ENCODE peak calls at places on chromosome 11, in eight cellular contexts. Q, W, F, N, Y, J, U and O are unnamed samples.

GRCh38 chr11:35235944-35236666 is 97.1 kb downstream of the CD44 start:
- DNase-seq in N (no peak), J (peak; percentile 28), W (no peak), U (peak; percentile 24), Y (no peak), F (peak; percentile 99), Q (no peak), O (no peak)

GRCh38 chr11:64850979-64851567 is 6.6 kb upstream of the CDC42BPG start:
- DNase-seq in N (no peak), F (peak; percentile 49), U (no peak), W (no peak), Y (no peak), Q (no peak), J (no peak), O (no peak)

GRCh38 chr11:22920939-22921565 is 60.8 kb upstream of the CCDC179 start:
- DNase-seq in U (peak; percentile 8), F (peak; percentile 66), J (no peak), Q (no peak), N (peak; percentile 42), Y (peak; percentile 46), W (peak; percentile 42), O (no peak)

GRCh38 chr11:125071408-125071807 is 8.3 kb downstream of the SLC37A2 start:
- DNase-seq in F (peak; percentile 66), W (no peak), Y (no peak), U (no peak), N (no peak), Q (no peak), J (no peak), O (no peak)

GRCh38 chr11:114914231-114915005 is 236.1 kb downstream of the NXPE2 start:
- DNase-seq in F (no peak), W (no peak), Q (no peak), U (no peak), N (no peak), J (no peak), Y (no peak), O (no peak)

GRCh38 chr11:123454060-123454651 is 24.1 kb downstream of the GRAMD1B start:
- DNase-seq in Q (no peak), N (no peak), F (peak; percentile 99), Y (no peak), W (no peak), U (no peak), J (no peak), O (no peak)

GRCh38 chr11:32527191-32527590 is 56.4 kb upstream of the EIF3M start:
- DNase-seq in N (no peak), Q (no peak), F (peak; percentile 27), J (no peak), Y (no peak), W (no peak), U (no peak), O (no peak)

GRCh38 chr11:534592-535518 is 521 bp downstream of the HRAS start:
- DNase-seq in N (no peak), F (no peak), W (peak; percentile 16), J (no peak), U (no peak), Y (peak; percentile 66), Q (peak; percentile 26), O (no peak)

GRCh38 chr11:81644239-81644840 is 1089.3 kb downstream of the FAM181B start:
- DNase-seq in Y (peak; percentile 57), W (peak; percentile 55), F (peak; percentile 25), U (no peak), J (no peak), N (no peak), Q (no peak), O (peak; percentile 48)